ENCODE peak calls at places on chromosomes 1 and 21, in eight cellular contexts. Q is NCI-H345; N is DMS79 treated with DMSO at 0.1 percent for 48 hours; B is tibial artery; C is dermis blood vessel endothelial cell; Y is stimulated activated CD8-positive, alpha-beta memory T cell treated with anti-CD3 and anti-CD28 coated beads, Interleukin-2, amount 100 ng/mL, for 48 hours; E is mammary epithelial cell; M is testis. R is an unnamed sample.
A peak's percentile ranks its signal among the peaks of the same experiment; 100 is the strongest.

GRCh38 chr21:46557919-46558392 is 46.9 kb downstream of the S100B start:
- DNase-seq in M (no peak), N (no peak), Y (no peak), Q (no peak), B (no peak), C (no peak), E (no peak), R (no peak)

GRCh38 chr1:164756741-164757140 is 197.8 kb downstream of the PBX1 start:
- DNase-seq in Q (no peak), M (no peak), C (no peak), B (no peak), E (no peak), Y (no peak), N (no peak), R (no peak)

GRCh38 chr1:153881764-153882163 is 41.0 kb downstream of the GATAD2B start:
- DNase-seq in Y (no peak), N (peak; percentile 80), E (no peak), M (no peak), C (peak; percentile 65), B (no peak), Q (peak; percentile 98), R (peak; percentile 80)

GRCh38 chr1:20732071-20732587 is 374 bp downstream of the SH2D5 start:
- DNase-seq in B (no peak), Q (peak; percentile 80), M (peak; percentile 54), C (peak; percentile 62), E (peak; percentile 74), Y (peak; percentile 49), N (peak; percentile 49), R (peak; percentile 72)

GRCh38 chr1:230772457-230773395 is 25.5 kb downstream of the CAPN9 start:
- DNase-seq in B (peak; percentile 33), M (peak; percentile 62), Y (no peak), Q (no peak), E (peak; percentile 25), C (peak; percentile 4), N (no peak), R (peak; percentile 61)

GRCh38 chr1:46285730-46286477 is 17.5 kb downstream of the LRRC41 start:
- DNase-seq in Y (peak; percentile 14), N (peak; percentile 84), Q (peak; percentile 72), B (no peak), M (no peak), E (no peak), C (no peak), R (no peak)

GRCh38 chr1:60280764-60281278 is 207.3 kb upstream of the C1orf87 start:
- DNase-seq in N (no peak), Y (no peak), E (no peak), Q (no peak), C (no peak), M (no peak), B (no peak), R (peak; percentile 5)

GRCh38 chr1:45401524-45401923 is 61.3 kb upstream of the MUTYH start:
- DNase-seq in M (no peak), N (no peak), C (no peak), Q (no peak), E (no peak), B (no peak), Y (no peak), R (no peak)

GRCh38 chr1:32448773-32449456 is 16.0 kb upstream of the ZBTB8B start:
- DNase-seq in Y (no peak), E (no peak), N (no peak), Q (peak; percentile 7), B (no peak), M (peak; percentile 58), C (peak; percentile 36), R (no peak)

GRCh38 chr1:23751050-23751814 is 8.0 kb downstream of the ELOA start:
- DNase-seq in Y (no peak), N (no peak), M (peak; percentile 51), E (peak; percentile 54), Q (peak; percentile 20), B (no peak), C (peak; percentile 70), R (peak; percentile 20)

GRCh38 chr1:206700445-206701036 is 15.8 kb downstream of the MAPKAPK2 start:
- DNase-seq in Q (peak; percentile 51), N (no peak), B (no peak), Y (no peak), M (no peak), C (no peak), E (no peak), R (peak; percentile 79)

GRCh38 chr1:64308856-64309255 is 105.4 kb downstream of the UBE2U start:
- DNase-seq in E (peak; percentile 73), C (peak; percentile 29), N (no peak), M (no peak), Q (no peak), Y (no peak), B (no peak), R (peak; percentile 15)

GRCh38 chr1:244361764-244362473 is 89.8 kb downstream of the ADSS2 start:
- DNase-seq in N (no peak), Y (no peak), C (peak; percentile 75), M (no peak), B (no peak), Q (peak; percentile 30), E (no peak), R (peak; percentile 71)

GRCh38 chr1:36231191-36231590 is 6.9 kb downstream of the THRAP3 start:
- DNase-seq in Y (no peak), C (peak; percentile 47), Q (no peak), M (no peak), B (no peak), N (no peak), E (no peak), R (no peak)

GRCh38 chr1:50968884-50969610 is 998 bp upstream of the CDKN2C start:
- DNase-seq in E (peak; percentile 54), N (no peak), M (peak; percentile 59), Y (peak; percentile 30), C (peak; percentile 53), Q (peak; percentile 64), B (peak; percentile 56), R (peak; percentile 68)

GRCh38 chr21:37594472-37594951 is 227.9 kb downstream of the DYRK1A start:
- DNase-seq in B (no peak), C (no peak), E (no peak), Q (no peak), N (no peak), Y (no peak), M (no peak), R (no peak)

GRCh38 chr1:6508154-6508875 is 16.8 kb upstream of the PLEKHG5 start:
- DNase-seq in B (no peak), N (peak; percentile 10), M (no peak), C (no peak), E (no peak), Q (no peak), Y (no peak), R (no peak)

GRCh38 chr1:27306071-27306470 is 15.9 kb upstream of the TMEM222 start:
- DNase-seq in N (no peak), B (no peak), Y (no peak), Q (no peak), M (no peak), C (no peak), E (no peak), R (no peak)

GRCh38 chr1:16924216-16924918 is 2.6 kb downstream of the CROCC start:
- DNase-seq in Y (no peak), N (no peak), C (no peak), Q (no peak), B (no peak), M (no peak), E (no peak), R (no peak)

GRCh38 chr1:157505481-157506272 is 46.6 kb downstream of the FCRL5 start:
- DNase-seq in M (peak; percentile 65), C (peak; percentile 77), Q (peak; percentile 34), E (peak; percentile 36), B (peak; percentile 41), N (no peak), Y (no peak), R (peak; percentile 28)

GRCh38 chr1:171642197-171642596 is 10.3 kb downstream of the MYOC start:
- DNase-seq in Y (no peak), M (no peak), Q (no peak), N (no peak), B (no peak), E (no peak), C (no peak), R (no peak)

GRCh38 chr1:223244366-223245103 is 101.5 kb upstream of the TLR5 start:
- DNase-seq in C (peak; percentile 39), E (peak; percentile 41), M (no peak), Q (no peak), B (no peak), N (no peak), Y (no peak), R (no peak)

GRCh38 chr1:84103197-84103992 is 40.7 kb upstream of the PRKACB start:
- DNase-seq in E (peak; percentile 83), C (peak; percentile 80), N (no peak), Y (no peak), B (peak; percentile 23), M (peak; percentile 40), Q (peak; percentile 17), R (peak; percentile 48)

GRCh38 chr1:193634470-193634869 is 448.1 kb upstream of the B3GALT2 start:
- DNase-seq in M (no peak), Q (no peak), E (no peak), N (no peak), C (no peak), Y (no peak), B (no peak), R (no peak)

GRCh38 chr1:23673086-23673813 is 18.4 kb upstream of the RPL11 start:
- DNase-seq in Y (no peak), E (peak; percentile 91), M (peak; percentile 42), Q (no peak), N (no peak), B (no peak), C (peak; percentile 59), R (no peak)

GRCh38 chr1:178388398-178389161 is 108.2 kb downstream of the CLEC20A start:
- DNase-seq in E (no peak), C (no peak), N (no peak), M (no peak), B (no peak), Y (no peak), Q (no peak), R (no peak)

GRCh38 chr1:152228831-152229230 is 4.8 kb upstream of the HRNR start:
- DNase-seq in Q (no peak), C (no peak), B (no peak), E (peak; percentile 77), M (no peak), Y (no peak), N (no peak), R (no peak)